ENCODE peak calls at places on chromosomes 11 and 22, in four cellular contexts. W is A549; D is CD4-positive, CD25-positive, alpha-beta regulatory T cell; U is Panc1. R is an unnamed sample.

GRCh38 chr11:80960331-80961095 is 1519.7 kb upstream of the TENM4 start:
- DNase-seq in W (no peak), D (no peak), U (no peak), R (no peak)

GRCh38 chr22:40250608-40251007 is 72.9 kb downstream of the TNRC6B start:
- DNase-seq in U (no peak), W (no peak), D (no peak), R (no peak)

GRCh38 chr11:67045314-67045713 is 11.3 kb upstream of the RHOD start:
- DNase-seq in U (no peak), D (no peak), W (peak; percentile 79), R (no peak)

GRCh38 chr11:83836883-83837654 is 550.9 kb upstream of the CCDC90B start:
- DNase-seq in D (no peak), W (peak; percentile 57), U (peak; percentile 38), R (peak; percentile 8)

GRCh38 chr11:58916637-58917036 is 22.7 kb upstream of the GLYATL1 start:
- DNase-seq in D (no peak), U (no peak), W (no peak), R (no peak)

GRCh38 chr22:49076300-49077035 is 751.2 kb downstream of the BRD1 start:
- DNase-seq in W (no peak), D (no peak), U (no peak), R (no peak)

GRCh38 chr11:115644846-115645245 is 140.6 kb upstream of the CADM1 start:
- DNase-seq in D (no peak), W (no peak), U (no peak), R (no peak)

GRCh38 chr11:119155733-119156492 is 7.1 kb downstream of the ABCG4 start:
- DNase-seq in U (no peak), W (peak; percentile 55), D (no peak), R (no peak)

GRCh38 chr11:36383200-36383599 is 87.1 kb downstream of the PRR5L start:
- DNase-seq in D (no peak), U (no peak), W (no peak), R (no peak)

GRCh38 chr22:45709004-45709739 is 37.5 kb downstream of the ATXN10 start:
- DNase-seq in W (peak; percentile 27), U (no peak), D (no peak), R (no peak)

DNA sequence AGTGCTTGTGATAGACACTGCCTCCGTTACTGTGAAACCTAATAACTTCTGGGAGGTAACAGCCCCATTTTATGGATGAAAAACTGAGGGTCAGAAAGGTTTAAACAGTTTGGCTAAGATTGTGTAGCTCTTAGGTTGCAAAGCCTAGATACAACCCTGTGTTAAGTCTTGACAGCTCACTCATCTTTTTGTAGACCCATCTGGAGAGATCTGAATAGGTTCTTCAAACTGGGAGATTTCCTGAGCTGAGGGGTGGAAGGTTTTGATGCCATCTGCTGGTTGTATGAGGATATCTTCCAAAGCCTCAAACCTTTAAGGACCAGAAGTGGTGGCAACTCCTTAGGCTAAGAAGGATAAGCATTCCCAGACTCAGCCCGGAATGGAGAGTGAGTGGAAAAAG is 8.3 kb downstream of the YPEL4 start:
- DNase-seq in U (no peak), D (peak; percentile 36), W (peak; percentile 78), R (no peak)
- H3K4me1 ChIP-seq in U (peaks cover 24% of the 10 kb centered on the region), D (peaks cover 20% of the 10 kb centered on the region), W (peaks cover 32% of the 10 kb centered on the region), R (peaks cover 12% of the 10 kb centered on the region)

DNA sequence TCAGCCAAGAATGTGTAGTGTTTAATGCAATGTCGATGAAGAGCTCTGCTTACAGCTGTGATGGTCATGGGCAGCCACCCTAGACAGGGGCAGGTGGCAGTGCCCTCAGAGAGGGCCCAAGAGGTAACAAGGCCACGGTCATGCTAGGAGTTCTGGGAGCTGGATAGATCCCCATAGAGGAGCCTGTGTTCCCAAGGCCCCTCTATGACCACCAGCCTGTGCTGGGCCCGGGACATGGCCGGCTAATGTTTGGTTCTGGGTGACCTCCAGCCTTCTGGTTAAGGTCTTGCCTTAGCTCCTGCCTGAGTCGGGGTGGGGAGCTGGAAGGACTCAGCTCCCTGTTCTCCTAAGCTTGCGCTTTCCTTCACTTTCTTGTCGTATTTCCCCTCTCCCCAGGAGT is 65.1 kb downstream of the GRIK4 start:
- DNase-seq in W (no peak), D (no peak), U (no peak), R (no peak)
- H3K4me1 ChIP-seq in W (no peaks in the 10 kb centered on the region), D (no peaks in the 10 kb centered on the region), U (no peaks in the 10 kb centered on the region), R (no peaks in the 10 kb centered on the region)

DNA sequence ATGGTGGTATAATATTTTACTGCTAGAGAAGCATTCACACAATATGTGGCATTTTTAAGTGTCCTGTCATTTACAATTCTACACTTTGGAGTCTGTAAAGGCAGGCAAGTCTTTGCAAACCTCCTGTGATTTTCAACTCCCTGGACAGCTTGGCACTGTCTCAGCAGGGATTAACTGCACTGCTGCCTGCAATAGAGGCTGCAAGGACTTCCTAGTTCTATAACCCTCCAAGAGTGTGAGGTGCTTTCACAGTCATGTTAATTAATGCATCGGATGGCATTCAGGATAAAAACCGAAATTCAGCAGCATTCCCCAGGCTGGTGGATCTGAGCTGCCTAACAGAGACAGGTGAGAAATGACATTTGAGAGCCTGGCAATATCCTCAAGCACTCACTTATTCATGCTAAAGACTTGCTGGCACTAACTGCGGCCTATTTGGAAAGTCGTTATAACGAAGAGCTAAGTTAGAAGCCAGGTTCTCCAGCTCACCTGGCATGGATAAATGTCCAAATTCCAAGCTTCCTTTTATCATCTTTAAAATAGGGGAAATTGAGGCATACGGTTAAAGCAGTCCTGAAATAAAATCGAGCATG is 85.0 kb downstream of the LARGE1 start:
- DNase-seq in D (no peak), U (no peak), W (no peak), R (peak; percentile 21)
- H3K4me1 ChIP-seq in D (no peaks in the 10 kb centered on the region), U (no peaks in the 10 kb centered on the region), W (no peaks in the 10 kb centered on the region), R (peaks cover 3% of the 10 kb centered on the region)

DNA sequence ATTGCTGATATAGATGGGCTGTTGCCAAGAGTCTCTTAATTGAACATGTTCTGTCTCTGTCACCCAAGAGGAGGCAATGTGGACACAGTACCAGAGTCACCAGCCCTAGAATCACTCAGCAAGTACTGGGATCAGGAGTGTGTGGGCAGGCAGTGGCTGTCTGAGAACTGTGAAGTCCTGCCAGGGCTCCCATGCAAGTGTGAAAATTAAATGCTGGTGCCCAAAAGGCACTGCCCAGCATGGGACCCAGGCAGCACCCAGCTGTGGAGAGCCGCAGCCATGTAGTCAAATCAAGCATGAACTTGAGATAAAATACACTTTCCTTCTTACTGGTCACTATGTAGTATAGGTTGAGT is 19.9 kb downstream of the HIRA start:
- DNase-seq in D (no peak), W (no peak), U (no peak), R (no peak)
- H3K4me1 ChIP-seq in D (no peaks in the 10 kb centered on the region), W (no peaks in the 10 kb centered on the region), U (no peaks in the 10 kb centered on the region), R (peaks cover 9% of the 10 kb centered on the region)

GRCh38 chr22:42716221-42716620 is 4.4 kb downstream of the A4GALT start:
- DNase-seq in U (no peak), W (no peak), D (no peak), R (no peak)
- H3K4me1 ChIP-seq in U (peaks cover 2% of the 10 kb centered on the region), W (peaks cover 33% of the 10 kb centered on the region), D (peaks cover 9% of the 10 kb centered on the region), R (peaks cover 7% of the 10 kb centered on the region)

DNA sequence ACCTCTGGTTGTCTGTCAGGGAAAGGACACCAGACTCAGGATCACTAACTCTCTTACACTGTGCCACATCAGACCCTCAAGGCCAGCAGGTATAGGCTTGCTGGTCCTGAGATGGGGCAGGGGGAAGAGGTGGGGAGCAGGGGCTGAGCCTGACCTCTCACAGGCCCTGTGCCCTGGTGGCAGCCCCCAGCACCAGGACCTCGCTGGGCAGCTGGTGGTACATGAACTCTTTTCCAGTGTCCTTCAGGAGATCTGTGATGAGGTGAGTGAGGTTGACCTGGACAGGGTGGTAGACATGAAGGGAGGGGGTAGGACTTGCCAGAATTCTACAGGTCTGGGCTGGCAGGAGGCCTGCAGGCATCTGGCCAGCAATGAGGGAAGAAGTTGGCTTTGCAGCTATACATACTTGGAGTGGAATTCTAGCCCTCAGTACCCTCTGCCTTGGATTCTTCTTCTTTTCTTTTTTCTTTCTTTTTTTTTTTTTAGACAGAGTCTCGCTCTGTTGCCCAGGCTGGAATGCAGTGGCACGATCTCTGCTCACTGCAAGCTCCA is 1.4 kb downstream of the NUDT22 start:
- DNase-seq in W (no peak), D (no peak), U (no peak), R (no peak)
- H3K4me1 ChIP-seq in W (peaks cover 46% of the 10 kb centered on the region), D (peaks cover 54% of the 10 kb centered on the region), U (peaks cover 32% of the 10 kb centered on the region), R (peaks cover 20% of the 10 kb centered on the region)

GRCh38 chr11:87324817-87325489 is 287.2 kb downstream of the TMEM135 start:
- DNase-seq in U (no peak), W (no peak), D (no peak), R (no peak)

GRCh38 chr11:87326594-87326993 is 288.9 kb downstream of the TMEM135 start:
- DNase-seq in W (no peak), D (no peak), U (no peak), R (no peak)

GRCh38 chr11:87325490-87325872 is 287.7 kb downstream of the TMEM135 start:
- DNase-seq in U (no peak), D (no peak), W (no peak), R (no peak)

GRCh38 chr11:87317441-87317840 is 279.7 kb downstream of the TMEM135 start:
- DNase-seq in U (no peak), W (no peak), D (no peak), R (no peak)

GRCh38 chr11:87322570-87322969 is 284.8 kb downstream of the TMEM135 start:
- DNase-seq in W (no peak), U (no peak), D (no peak), R (no peak)
- H3K4me1 ChIP-seq in W (no peaks in the 10 kb centered on the region), U (no peaks in the 10 kb centered on the region), D (no peaks in the 10 kb centered on the region), R (no peaks in the 10 kb centered on the region)

DNA sequence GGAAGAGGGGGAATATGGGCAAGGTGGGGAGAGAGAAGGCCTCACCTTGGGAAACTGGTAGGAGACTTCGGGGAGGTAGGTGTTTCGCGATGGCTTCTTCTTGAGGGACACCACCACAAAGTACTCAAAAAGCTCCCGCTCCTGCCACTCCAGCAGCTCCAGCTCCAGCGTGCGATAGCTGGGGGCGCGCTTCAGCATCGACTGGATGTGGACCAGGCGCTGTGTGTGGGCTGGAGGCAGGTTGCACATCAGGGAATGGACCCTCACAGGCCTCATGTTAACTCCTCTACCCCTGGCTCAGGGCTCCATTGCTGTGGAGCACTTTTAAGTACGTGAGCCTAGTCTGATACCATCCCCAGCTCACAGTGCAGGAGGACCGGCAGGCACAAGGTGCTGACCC is 29.9 kb downstream of the RPL27A start:
- DNase-seq in W (no peak), D (no peak), U (no peak), R (no peak)
- H3K4me1 ChIP-seq in W (peaks cover 10% of the 10 kb centered on the region), D (no peaks in the 10 kb centered on the region), U (peaks cover 4% of the 10 kb centered on the region), R (peaks cover 10% of the 10 kb centered on the region)

R was measured in prostate gland.